ENCODE peak calls at places on chromosomes 2 and 18, in six cellular contexts. One of them, this sample, is unnamed.

GRCh38 chr2:20222769-20223344 is 2.1 kb downstream of the SDC1 start:
- DNase-seq in right lobe of liver: no peak
- DNase-seq in H9: no peak
- DNase-seq in CD4-positive, alpha-beta T cell: no peak
- DNase-seq in RWPE1: no peak
- DNase-seq in MM.1S: peak
- DNase-seq in this sample: no peak

GRCh38 chr2:1929001-1929400 is 184.7 kb upstream of the PXDN start:
- DNase-seq in right lobe of liver: no peak
- DNase-seq in H9: no peak
- DNase-seq in CD4-positive, alpha-beta T cell: no peak
- DNase-seq in RWPE1: no peak
- DNase-seq in MM.1S: no peak
- DNase-seq in this sample: no peak

GRCh38 chr2:106192752-106193490 is 1.2 kb downstream of the UXS1 start:
- DNase-seq in right lobe of liver: no peak
- DNase-seq in H9: no peak
- DNase-seq in CD4-positive, alpha-beta T cell: peak
- DNase-seq in RWPE1: peak
- DNase-seq in MM.1S: peak
- DNase-seq in this sample: no peak

GRCh38 chr18:56992777-56993176 is 154.1 kb upstream of the BOD1L2 start:
- DNase-seq in right lobe of liver: no peak
- DNase-seq in H9: no peak
- DNase-seq in CD4-positive, alpha-beta T cell: no peak
- DNase-seq in RWPE1: no peak
- DNase-seq in MM.1S: no peak
- DNase-seq in this sample: no peak

GRCh38 chr2:158325031-158325781 is 131.3 kb downstream of the CCDC148 start:
- DNase-seq in right lobe of liver: no peak
- DNase-seq in H9: no peak
- DNase-seq in CD4-positive, alpha-beta T cell: no peak
- DNase-seq in RWPE1: peak
- DNase-seq in MM.1S: no peak
- DNase-seq in this sample: no peak

GRCh38 chr2:108403494-108403893 is 25.7 kb downstream of the SULT1C4 start:
- DNase-seq in right lobe of liver: no peak
- DNase-seq in H9: peak
- DNase-seq in CD4-positive, alpha-beta T cell: no peak
- DNase-seq in RWPE1: no peak
- DNase-seq in MM.1S: no peak
- DNase-seq in this sample: no peak

GRCh38 chr2:239574434-239575156 is 173.8 kb upstream of the HDAC4 start:
- DNase-seq in right lobe of liver: no peak
- DNase-seq in H9: no peak
- DNase-seq in CD4-positive, alpha-beta T cell: no peak
- DNase-seq in RWPE1: no peak
- DNase-seq in MM.1S: no peak
- DNase-seq in this sample: no peak

GRCh38 chr2:25499157-25499556 is 157.4 kb upstream of the DNMT3A start:
- DNase-seq in right lobe of liver: no peak
- DNase-seq in H9: no peak
- DNase-seq in CD4-positive, alpha-beta T cell: no peak
- DNase-seq in RWPE1: no peak
- DNase-seq in MM.1S: no peak
- DNase-seq in this sample: no peak

GRCh38 chr2:128617029-128617590 is 298.4 kb upstream of the HS6ST1 start:
- DNase-seq in right lobe of liver: no peak
- DNase-seq in H9: no peak
- DNase-seq in CD4-positive, alpha-beta T cell: no peak
- DNase-seq in RWPE1: no peak
- DNase-seq in MM.1S: no peak
- DNase-seq in this sample: no peak

GRCh38 chr2:230640540-230641011 is 72.1 kb upstream of the CAB39 start:
- DNase-seq in right lobe of liver: no peak
- DNase-seq in H9: no peak
- DNase-seq in CD4-positive, alpha-beta T cell: no peak
- DNase-seq in RWPE1: no peak
- DNase-seq in MM.1S: no peak
- DNase-seq in this sample: no peak

GRCh38 chr2:65370387-65371093 is 61.9 kb downstream of the SPRED2 start:
- DNase-seq in right lobe of liver: no peak
- DNase-seq in H9: no peak
- DNase-seq in CD4-positive, alpha-beta T cell: no peak
- DNase-seq in RWPE1: no peak
- DNase-seq in MM.1S: no peak
- DNase-seq in this sample: no peak

GRCh38 chr2:229164545-229165249 is 106.4 kb downstream of the PID1 start:
- DNase-seq in right lobe of liver: peak
- DNase-seq in H9: no peak
- DNase-seq in CD4-positive, alpha-beta T cell: no peak
- DNase-seq in RWPE1: no peak
- DNase-seq in MM.1S: no peak
- DNase-seq in this sample: no peak

GRCh38 chr2:175066411-175066810 is 61.2 kb upstream of the CHN1 start:
- DNase-seq in right lobe of liver: no peak
- DNase-seq in H9: no peak
- DNase-seq in CD4-positive, alpha-beta T cell: no peak
- DNase-seq in RWPE1: no peak
- DNase-seq in MM.1S: no peak
- DNase-seq in this sample: no peak

GRCh38 chr2:105460048-105460732 is 61.3 kb upstream of the FHL2 start:
- DNase-seq in right lobe of liver: peak
- DNase-seq in H9: no peak
- DNase-seq in CD4-positive, alpha-beta T cell: no peak
- DNase-seq in RWPE1: no peak
- DNase-seq in MM.1S: no peak
- DNase-seq in this sample: no peak

GRCh38 chr2:151258121-151258520 is 3.5 kb downstream of the RBM43 start:
- DNase-seq in right lobe of liver: no peak
- DNase-seq in H9: no peak
- DNase-seq in CD4-positive, alpha-beta T cell: no peak
- DNase-seq in RWPE1: peak
- DNase-seq in MM.1S: no peak
- DNase-seq in this sample: no peak

GRCh38 chr18:23540867-23541266 is 37.6 kb downstream of the RMC1 start:
- DNase-seq in right lobe of liver: no peak
- DNase-seq in H9: no peak
- DNase-seq in CD4-positive, alpha-beta T cell: no peak
- DNase-seq in RWPE1: no peak
- DNase-seq in MM.1S: peak
- DNase-seq in this sample: no peak

GRCh38 chr2:109238580-109238979 is 109.6 kb downstream of the SH3RF3 start:
- DNase-seq in right lobe of liver: peak
- DNase-seq in H9: no peak
- DNase-seq in CD4-positive, alpha-beta T cell: peak
- DNase-seq in RWPE1: peak
- DNase-seq in MM.1S: peak
- DNase-seq in this sample: peak

GRCh38 chr2:55033076-55033742 is 17.0 kb downstream of the RTN4 start:
- DNase-seq in right lobe of liver: no peak
- DNase-seq in H9: no peak
- DNase-seq in CD4-positive, alpha-beta T cell: no peak
- DNase-seq in RWPE1: no peak
- DNase-seq in MM.1S: peak
- DNase-seq in this sample: no peak

GRCh38 chr2:147364597-147364996 is 480.2 kb upstream of the ACVR2A start:
- DNase-seq in right lobe of liver: no peak
- DNase-seq in H9: no peak
- DNase-seq in CD4-positive, alpha-beta T cell: no peak
- DNase-seq in RWPE1: no peak
- DNase-seq in MM.1S: peak
- DNase-seq in this sample: no peak

GRCh38 chr18:37364237-37364636 is 201.4 kb downstream of the CELF4 start:
- DNase-seq in right lobe of liver: no peak
- DNase-seq in H9: no peak
- DNase-seq in CD4-positive, alpha-beta T cell: no peak
- DNase-seq in RWPE1: no peak
- DNase-seq in MM.1S: no peak
- DNase-seq in this sample: no peak

DNA sequence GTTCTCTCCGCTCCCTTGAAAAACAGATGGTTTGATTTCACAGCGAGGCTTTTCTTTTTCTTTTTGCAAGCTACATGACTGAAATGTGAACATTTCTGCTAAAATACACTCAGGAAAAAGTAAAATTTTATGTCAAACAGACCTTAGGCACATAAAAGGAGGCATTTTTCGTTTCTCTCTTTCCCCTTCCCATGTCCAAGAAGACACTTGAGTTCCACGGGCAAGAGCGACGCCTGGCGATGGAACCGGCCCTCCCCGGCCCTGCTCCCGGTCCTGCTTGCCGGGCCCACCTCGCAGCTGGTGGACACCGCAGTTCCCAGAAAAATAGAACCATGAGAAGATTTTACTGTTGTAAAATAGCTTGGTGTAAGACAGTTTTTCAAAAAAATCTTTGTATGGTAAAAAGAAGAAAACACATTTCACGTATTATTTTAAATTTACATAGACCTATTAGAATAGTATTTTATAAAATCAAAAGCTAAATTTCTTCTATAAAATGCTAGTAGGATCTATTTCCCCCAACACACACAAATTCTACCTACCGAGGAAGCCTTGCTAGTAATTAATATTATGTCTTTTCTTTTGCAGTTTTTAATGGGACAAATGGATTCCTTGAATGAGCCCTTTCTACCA is 2.3 kb upstream of the ALKAL2 start:
- DNase-seq in right lobe of liver: peak
- DNase-seq in H9: peak
- DNase-seq in CD4-positive, alpha-beta T cell: peak
- DNase-seq in RWPE1: peak
- DNase-seq in MM.1S: no peak
- DNase-seq in this sample: no peak
- H3K27ac ChIP-seq in right lobe of liver: no peak
- H3K27ac ChIP-seq in H9: no peak
- H3K27ac ChIP-seq in CD4-positive, alpha-beta T cell: no peak
- H3K27ac ChIP-seq in RWPE1: no peak
- H3K27ac ChIP-seq in MM.1S: no peak
- H3K27ac ChIP-seq in this sample: no peak

GRCh38 chr18:6877288-6877687 is 147.8 kb downstream of the ARHGAP28 start:
- DNase-seq in right lobe of liver: no peak
- DNase-seq in H9: no peak
- DNase-seq in CD4-positive, alpha-beta T cell: no peak
- DNase-seq in RWPE1: no peak
- DNase-seq in MM.1S: no peak
- DNase-seq in this sample: no peak

GRCh38 chr18:6876646-6877045 is 147.1 kb downstream of the ARHGAP28 start:
- DNase-seq in right lobe of liver: no peak
- DNase-seq in H9: no peak
- DNase-seq in CD4-positive, alpha-beta T cell: no peak
- DNase-seq in RWPE1: no peak
- DNase-seq in MM.1S: peak
- DNase-seq in this sample: no peak

GRCh38 chr18:6881034-6881800 is 151.7 kb downstream of the ARHGAP28 start:
- DNase-seq in right lobe of liver: no peak
- DNase-seq in H9: no peak
- DNase-seq in CD4-positive, alpha-beta T cell: no peak
- DNase-seq in RWPE1: no peak
- DNase-seq in MM.1S: no peak
- DNase-seq in this sample: no peak

GRCh38 chr18:6879508-6880195 is 150.1 kb downstream of the ARHGAP28 start:
- DNase-seq in right lobe of liver: no peak
- DNase-seq in H9: no peak
- DNase-seq in CD4-positive, alpha-beta T cell: no peak
- DNase-seq in RWPE1: no peak
- DNase-seq in MM.1S: no peak
- DNase-seq in this sample: no peak

DNA sequence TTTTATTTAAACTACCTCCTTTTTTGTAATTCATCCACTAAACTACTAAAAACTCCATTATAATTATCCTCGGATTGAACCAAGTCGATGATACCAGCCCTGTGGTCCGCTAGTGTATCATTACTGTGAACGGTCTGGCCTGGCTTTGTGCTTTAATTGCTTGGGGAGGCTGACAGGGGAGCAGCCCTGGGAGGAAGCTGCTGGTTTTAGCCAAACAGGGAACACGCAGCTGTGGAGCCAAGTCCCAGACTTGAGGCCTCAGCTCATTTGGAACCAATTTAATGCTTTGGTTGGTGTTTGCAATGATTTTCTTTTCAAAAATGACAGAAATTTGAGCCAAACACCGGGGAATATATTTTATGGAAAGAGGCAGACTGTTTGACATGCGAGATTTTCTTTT is 149.4 kb downstream of the ARHGAP28 start:
- DNase-seq in right lobe of liver: no peak
- DNase-seq in H9: no peak
- DNase-seq in CD4-positive, alpha-beta T cell: no peak
- DNase-seq in RWPE1: no peak
- DNase-seq in MM.1S: no peak
- DNase-seq in this sample: no peak
- H3K27ac ChIP-seq in right lobe of liver: no peak
- H3K27ac ChIP-seq in H9: no peak
- H3K27ac ChIP-seq in CD4-positive, alpha-beta T cell: no peak
- H3K27ac ChIP-seq in RWPE1: no peak
- H3K27ac ChIP-seq in MM.1S: no peak
- H3K27ac ChIP-seq in this sample: no peak

GRCh38 chr2:169362346-169363026 is at the start of gene LRP2:
- DNase-seq in right lobe of liver: peak
- DNase-seq in H9: peak
- DNase-seq in CD4-positive, alpha-beta T cell: peak
- DNase-seq in RWPE1: no peak
- DNase-seq in MM.1S: peak
- DNase-seq in this sample: no peak

GRCh38 chr2:169354244-169354643 is 8.1 kb downstream of the LRP2 start:
- DNase-seq in right lobe of liver: no peak
- DNase-seq in H9: no peak
- DNase-seq in CD4-positive, alpha-beta T cell: no peak
- DNase-seq in RWPE1: no peak
- DNase-seq in MM.1S: no peak
- DNase-seq in this sample: no peak

GRCh38 chr2:169360984-169361705 is 1.2 kb downstream of the LRP2 start:
- DNase-seq in right lobe of liver: no peak
- DNase-seq in H9: peak
- DNase-seq in CD4-positive, alpha-beta T cell: no peak
- DNase-seq in RWPE1: no peak
- DNase-seq in MM.1S: no peak
- DNase-seq in this sample: no peak

GRCh38 chr2:169361706-169362345 is 508 bp downstream of the LRP2 start:
- DNase-seq in right lobe of liver: no peak
- DNase-seq in H9: peak
- DNase-seq in CD4-positive, alpha-beta T cell: no peak
- DNase-seq in RWPE1: no peak
- DNase-seq in MM.1S: no peak
- DNase-seq in this sample: no peak

DNA sequence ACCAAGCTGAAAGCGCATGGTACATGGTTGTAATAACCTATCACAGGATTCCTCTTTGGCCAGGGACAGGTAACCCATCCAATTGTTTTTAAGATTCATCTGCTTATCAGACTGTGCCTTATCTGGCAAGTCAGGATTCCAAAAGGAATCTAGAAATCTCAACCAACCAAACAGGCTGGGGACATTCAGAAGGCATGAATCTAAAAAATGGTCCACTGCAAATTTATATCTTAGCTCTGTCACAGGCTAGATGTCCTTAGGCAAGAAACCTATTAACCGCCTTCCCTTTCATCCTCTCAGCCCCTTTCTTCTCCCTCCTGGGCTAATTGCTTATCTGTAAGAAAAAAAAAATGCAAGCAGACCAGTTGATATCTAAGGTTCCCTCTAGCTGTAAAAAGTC is 4.3 kb downstream of the LRP2 start:
- DNase-seq in right lobe of liver: no peak
- DNase-seq in H9: no peak
- DNase-seq in CD4-positive, alpha-beta T cell: no peak
- DNase-seq in RWPE1: no peak
- DNase-seq in MM.1S: no peak
- DNase-seq in this sample: no peak
- H3K27ac ChIP-seq in right lobe of liver: no peak
- H3K27ac ChIP-seq in H9: no peak
- H3K27ac ChIP-seq in CD4-positive, alpha-beta T cell: no peak
- H3K27ac ChIP-seq in RWPE1: no peak
- H3K27ac ChIP-seq in MM.1S: no peak
- H3K27ac ChIP-seq in this sample: no peak

GRCh38 chr2:12119841-12120240 is 373.4 kb downstream of the LPIN1 start:
- DNase-seq in right lobe of liver: no peak
- DNase-seq in H9: no peak
- DNase-seq in CD4-positive, alpha-beta T cell: no peak
- DNase-seq in RWPE1: no peak
- DNase-seq in MM.1S: no peak
- DNase-seq in this sample: no peak
- H3K27ac ChIP-seq in right lobe of liver: no peak
- H3K27ac ChIP-seq in H9: no peak
- H3K27ac ChIP-seq in CD4-positive, alpha-beta T cell: no peak
- H3K27ac ChIP-seq in RWPE1: no peak
- H3K27ac ChIP-seq in MM.1S: no peak
- H3K27ac ChIP-seq in this sample: no peak

This sample was measured in RWPE2.